ENCODE peak calls at places on chromosomes 11 and 22, in nine cellular contexts. S is testis, I is heart left ventricle, K is uterus, L is esophagus muscularis mucosa, A is transverse colon, Z is Peyer's patch, W is right lobe of liver, O is ovary. E is an unnamed sample.

GRCh38 chr11:130420478-130421198 is 7.8 kb downstream of the ADAMTS8 start:
- DNase-seq in O (no peak), S (no peak), K (peak; percentile 51), W (no peak), I (no peak), L (peak; percentile 93), A (no peak), Z (no peak), E (no peak)

GRCh38 chr22:49553076-49553475 is 274.6 kb downstream of the BRD1 start:
- DNase-seq in W (peak; percentile 37), O (no peak), K (no peak), A (no peak), L (no peak), I (no peak), S (no peak), Z (no peak), E (no peak)

GRCh38 chr11:1111545-1112212 is 37.0 kb downstream of the MUC2 start:
- DNase-seq in W (peak; percentile 43), I (no peak), S (no peak), L (no peak), O (no peak), K (no peak), A (no peak), Z (no peak), E (no peak)

GRCh38 chr22:43925433-43926348 is 2.1 kb downstream of the PNPLA3 start:
- DNase-seq in Z (no peak), A (no peak), O (no peak), K (no peak), W (peak; percentile 96), L (no peak), I (no peak), S (no peak), E (no peak)

GRCh38 chr11:93253111-93253510 is 55.3 kb upstream of the SLC36A4 start:
- DNase-seq in Z (no peak), I (no peak), O (no peak), L (no peak), W (no peak), S (no peak), A (no peak), K (no peak), E (no peak)

GRCh38 chr11:7143908-7144307 is 55.1 kb downstream of the RBMXL2 start:
- DNase-seq in K (no peak), L (no peak), A (no peak), O (no peak), Z (no peak), I (no peak), W (no peak), S (no peak), E (no peak)

GRCh38 chr22:24975813-24976341 is 23.4 kb downstream of the KIAA1671 start:
- DNase-seq in A (no peak), S (peak; percentile 75), O (peak; percentile 75), K (peak; percentile 35), I (no peak), Z (no peak), W (no peak), L (no peak), E (no peak)

GRCh38 chr11:96311120-96311568 is 31.9 kb downstream of the MAML2 start:
- DNase-seq in S (no peak), W (no peak), O (no peak), K (no peak), I (no peak), L (no peak), A (no peak), Z (no peak), E (no peak)

GRCh38 chr11:20116825-20117224 is 43.5 kb downstream of the DBX1 start:
- DNase-seq in S (no peak), O (no peak), Z (no peak), W (no peak), K (no peak), L (no peak), A (no peak), I (no peak), E (no peak)

GRCh38 chr11:20117291-20117690 is 43.0 kb downstream of the DBX1 start:
- DNase-seq in A (no peak), Z (no peak), L (no peak), I (no peak), S (no peak), O (no peak), W (no peak), K (no peak), E (no peak)

GRCh38 chr11:20113147-20113435 is 47.2 kb downstream of the DBX1 start:
- DNase-seq in W (no peak), Z (no peak), A (no peak), L (no peak), S (no peak), O (no peak), I (no peak), K (no peak), E (peak; percentile 36)

GRCh38 chr11:20112291-20113146 is 47.8 kb downstream of the DBX1 start:
- DNase-seq in K (peak; percentile 79), S (peak; percentile 54), W (peak; percentile 62), O (peak; percentile 77), I (peak; percentile 84), A (peak; percentile 75), Z (peak; percentile 18), L (no peak), E (peak; percentile 89)

DNA sequence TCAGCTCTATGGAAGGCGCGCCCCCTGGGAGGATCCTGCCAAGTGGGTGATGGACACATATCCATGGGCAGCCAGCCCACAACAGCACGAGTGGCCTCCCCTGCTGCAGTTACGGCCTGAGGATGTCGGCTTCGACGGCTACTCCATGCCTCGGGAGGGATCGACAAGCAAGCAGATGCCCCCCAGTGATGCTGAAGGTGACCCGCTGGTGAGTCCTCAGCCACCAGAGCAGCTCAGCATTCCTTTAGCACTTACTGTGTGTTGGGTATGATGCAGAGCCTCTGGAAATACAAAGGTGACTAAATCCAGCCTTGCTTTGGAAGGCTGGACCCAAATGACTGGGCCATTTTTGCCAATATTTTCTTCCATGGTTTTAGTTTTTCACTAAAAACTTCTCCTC is 45.7 kb downstream of the DBX1 start:
- DNase-seq in I (no peak), S (no peak), W (no peak), O (no peak), K (no peak), L (no peak), Z (no peak), A (no peak), E (no peak)
- H3K27ac ChIP-seq in I (no peak overlapping the region), S (no peak overlapping the region), W (no peak overlapping the region), O (no peak overlapping the region), K (no peak overlapping the region), L (no peak overlapping the region), Z (no peak overlapping the region), A (no peak overlapping the region), E (no peak overlapping the region)

GRCh38 chr11:117950320-117950719 is 21.1 kb upstream of the TMPRSS13 start:
- DNase-seq in O (no peak), K (no peak), L (peak; percentile 87), S (no peak), A (peak; percentile 27), Z (peak; percentile 66), W (no peak), I (no peak), E (peak; percentile 24)
- H3K4me1 ChIP-seq in O (peaks cover 2% of the 10 kb centered on the region), K (no peaks in the 10 kb centered on the region), L (peaks cover 4% of the 10 kb centered on the region), S (no peaks in the 10 kb centered on the region), A (no peaks in the 10 kb centered on the region), Z (no peaks in the 10 kb centered on the region), W (no peaks in the 10 kb centered on the region), I (no peaks in the 10 kb centered on the region), E (peaks cover 9% of the 10 kb centered on the region)

GRCh38 chr11:33040862-33041453 is 1.6 kb downstream of the TCP11L1 start:
- DNase-seq in K (no peak), Z (no peak), I (no peak), W (no peak), S (no peak), A (no peak), L (no peak), O (no peak), E (no peak)

GRCh38 chr11:33040127-33040861 is 922 bp downstream of the TCP11L1 start:
- DNase-seq in S (no peak), W (no peak), K (no peak), Z (no peak), L (no peak), A (no peak), I (no peak), O (no peak), E (no peak)

GRCh38 chr11:33034983-33035382 is 4.4 kb upstream of the TCP11L1 start:
- DNase-seq in O (no peak), L (no peak), A (no peak), I (no peak), W (no peak), S (no peak), K (no peak), Z (no peak), E (no peak)

GRCh38 chr11:33043221-33043833 is 4.0 kb downstream of the TCP11L1 start:
- DNase-seq in W (no peak), S (no peak), L (no peak), A (no peak), Z (no peak), K (no peak), O (no peak), I (no peak), E (no peak)

GRCh38 chr11:33039274-33040126 is at the start of gene TCP11L1:
- DNase-seq in K (peak; percentile 94), S (peak; percentile 95), W (peak; percentile 94), O (peak; percentile 96), I (peak; percentile 92), A (peak; percentile 93), L (peak; percentile 97), Z (peak; percentile 81), E (peak; percentile 93)
- TF ChIP-seq POLR2A in K (peak; percentile 10), S (no peak), W (peak; percentile 49), O (peak; percentile 75), I (no peak), A (peak; percentile 76), L (no peak), Z (peak; percentile 42), E (peak; percentile 73)

GRCh38 chr11:29319231-29319630 is 697.6 kb downstream of the KCNA4 start:
- DNase-seq in Z (no peak), O (no peak), S (no peak), L (no peak), A (no peak), K (no peak), W (no peak), I (no peak), E (no peak)

GRCh38 chr11:29320196-29320595 is 696.6 kb downstream of the KCNA4 start:
- DNase-seq in L (no peak), W (no peak), O (no peak), I (no peak), Z (no peak), A (no peak), S (no peak), K (no peak), E (no peak)

GRCh38 chr11:29318134-29318845 is 698.5 kb downstream of the KCNA4 start:
- DNase-seq in O (no peak), L (no peak), W (no peak), I (no peak), S (no peak), A (no peak), Z (no peak), K (no peak), E (no peak)

GRCh38 chr11:29321293-29322132 is 695.3 kb downstream of the KCNA4 start:
- DNase-seq in S (no peak), O (no peak), I (no peak), K (no peak), A (no peak), W (no peak), L (no peak), Z (no peak), E (no peak)

DNA sequence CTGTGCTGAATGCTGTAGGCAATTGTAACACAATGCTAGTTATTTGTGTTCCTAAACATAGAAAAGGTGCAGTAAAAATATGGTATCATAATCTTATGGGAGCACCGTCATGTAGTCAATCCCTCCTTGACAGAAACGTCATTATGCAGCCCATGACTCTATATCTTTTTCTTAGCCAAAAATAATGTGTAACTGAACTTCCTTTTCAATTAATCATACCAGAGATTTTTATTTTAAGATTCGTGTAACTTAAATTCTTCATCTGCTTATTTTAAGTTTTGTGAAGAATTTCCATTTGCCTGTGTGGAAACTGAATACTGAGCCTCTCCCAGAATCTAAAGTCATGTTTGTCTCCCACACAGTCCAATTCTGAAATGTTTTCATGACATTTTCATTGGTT is 699.2 kb downstream of the KCNA4 start:
- DNase-seq in I (no peak), O (no peak), A (no peak), L (no peak), Z (no peak), W (no peak), S (no peak), K (no peak), E (no peak)
- H3K27ac ChIP-seq in I (no peak overlapping the region), O (no peak overlapping the region), A (no peak overlapping the region), L (no peak overlapping the region), Z (no peak overlapping the region), W (no peak overlapping the region), S (no peak overlapping the region), K (no peak overlapping the region), E (no peak overlapping the region)